ENCODE peak calls at places on chromosome 12, in six cellular contexts. C, Y, N, W, R and T are unnamed samples.
A peak's percentile ranks its signal among the peaks of the same experiment; 100 is the strongest.

GRCh38 chr12:3249081-3249800 is 172.1 kb downstream of the TSPAN9 start:
- DNase-seq in C (no peak), Y (no peak), N (no peak), W (no peak), R (no peak), T (no peak)

GRCh38 chr12:106669216-106669615 is 86.4 kb downstream of the RFX4 start:
- DNase-seq in C (no peak), Y (no peak), N (no peak), W (no peak), R (no peak), T (no peak)

GRCh38 chr12:5438671-5439200 is 6.8 kb downstream of the NTF3 start:
- DNase-seq in C (no peak), Y (no peak), N (no peak), W (no peak), R (no peak), T (no peak)

GRCh38 chr12:27981874-27982273 is 9.3 kb upstream of the PTHLH start:
- DNase-seq in C (no peak), Y (no peak), N (no peak), W (no peak), R (no peak), T (no peak)

GRCh38 chr12:58513866-58514265 is 406.4 kb downstream of the LRIG3 start:
- DNase-seq in C (no peak), Y (no peak), N (no peak), W (no peak), R (no peak), T (no peak)

GRCh38 chr12:64102339-64102738 is 119.8 kb downstream of the KICS2 start:
- DNase-seq in C (no peak), Y (no peak), N (no peak), W (no peak), R (no peak), T (no peak)

GRCh38 chr12:34389378-34390170 is 367.3 kb downstream of the ALG10 start:
- DNase-seq in C (no peak), Y (no peak), N (no peak), W (no peak), R (no peak), T (no peak)

GRCh38 chr12:55797068-55797467 is 20.5 kb downstream of the SARNP start:
- DNase-seq in C (no peak), Y (no peak), N (peak; percentile 76), W (no peak), R (no peak), T (no peak)

GRCh38 chr12:130947028-130947427 is 6.7 kb upstream of the ADGRD1 start:
- DNase-seq in C (no peak), Y (no peak), N (no peak), W (no peak), R (no peak), T (no peak)

GRCh38 chr12:16884819-16885218 is 278.9 kb upstream of the LMO3 start:
- DNase-seq in C (no peak), Y (no peak), N (no peak), W (no peak), R (no peak), T (no peak)

GRCh38 chr12:97142737-97143450 is 235.8 kb downstream of the NEDD1 start:
- DNase-seq in C (no peak), Y (no peak), N (peak; percentile 53), W (no peak), R (no peak), T (no peak)

GRCh38 chr12:2824541-2824940 is 10.3 kb downstream of the NRIP2 start:
- DNase-seq in C (no peak), Y (no peak), N (no peak), W (no peak), R (no peak), T (no peak)

GRCh38 chr12:104985206-104985605 is 910 bp upstream of the NOPCHAP1 start:
- DNase-seq in C (no peak), Y (no peak), N (no peak), W (no peak), R (no peak), T (no peak)

GRCh38 chr12:88553941-88554658 is 26.2 kb downstream of the KITLG start:
- DNase-seq in C (peak; percentile 54), Y (no peak), N (peak; percentile 23), W (no peak), R (no peak), T (peak; percentile 41)

GRCh38 chr12:120013659-120014380 is 24.8 kb downstream of the BICDL1 start:
- DNase-seq in C (no peak), Y (no peak), N (no peak), W (no peak), R (no peak), T (no peak)

GRCh38 chr12:56188786-56189335 is 422 bp downstream of the SMARCC2 start:
- DNase-seq in C (no peak), Y (no peak), N (peak; percentile 71), W (no peak), R (no peak), T (no peak)

GRCh38 chr12:47377414-47378221 is 297.9 kb upstream of the AMIGO2 start:
- DNase-seq in C (no peak), Y (peak; percentile 72), N (peak; percentile 4), W (peak; percentile 76), R (peak; percentile 85), T (peak; percentile 89)

GRCh38 chr12:55729592-55730446 is 1.0 kb upstream of the CD63 start:
- DNase-seq in C (no peak), Y (peak; percentile 84), N (peak; percentile 84), W (peak; percentile 95), R (peak; percentile 83), T (peak; percentile 96)

GRCh38 chr12:116324684-116325664 is 47.5 kb upstream of the MED13L start:
- DNase-seq in C (no peak), Y (no peak), N (no peak), W (no peak), R (no peak), T (no peak)

GRCh38 chr12:66129934-66130266 is 650 bp downstream of the LLPH start:
- DNase-seq in C (no peak), Y (no peak), N (no peak), W (no peak), R (no peak), T (no peak)

GRCh38 chr12:59578239-59578638 is 17.6 kb upstream of the SLC16A7 start:
- DNase-seq in C (no peak), Y (no peak), N (no peak), W (no peak), R (no peak), T (no peak)

GRCh38 chr12:111440631-111441030 is 34.9 kb downstream of the SH2B3 start:
- DNase-seq in C (no peak), Y (no peak), N (no peak), W (no peak), R (no peak), T (no peak)

GRCh38 chr12:91370086-91370868 is 187.7 kb upstream of the DCN start:
- DNase-seq in C (no peak), Y (no peak), N (no peak), W (no peak), R (no peak), T (no peak)

GRCh38 chr12:122192441-122192840 is 9.5 kb downstream of the LRRC43 start:
- DNase-seq in C (no peak), Y (no peak), N (no peak), W (no peak), R (no peak), T (no peak)

GRCh38 chr12:94674835-94675234 is 24.5 kb upstream of the TMCC3 start:
- DNase-seq in C (no peak), Y (no peak), N (no peak), W (no peak), R (no peak), T (peak; percentile 74)

GRCh38 chr12:129902371-129903091 is 1.3 kb downstream of the TMEM132D start:
- DNase-seq in C (no peak), Y (no peak), N (no peak), W (no peak), R (no peak), T (no peak)

GRCh38 chr12:45732936-45733335 is 3.4 kb downstream of the ARID2 start:
- DNase-seq in C (no peak), Y (no peak), N (no peak), W (no peak), R (no peak), T (no peak)

GRCh38 chr12:990308-990648 is 745 bp upstream of the ERC1 start:
- DNase-seq in C (no peak), Y (peak; percentile 72), N (peak; percentile 74), W (peak; percentile 62), R (peak; percentile 41), T (peak; percentile 49)

GRCh38 chr12:108551556-108551955 is 9.4 kb downstream of the SART3 start:
- DNase-seq in C (no peak), Y (no peak), N (no peak), W (no peak), R (no peak), T (no peak)

GRCh38 chr12:109098142-109098652 is 800 bp downstream of the UNG start:
- DNase-seq in C (no peak), Y (peak; percentile 65), N (peak; percentile 86), W (no peak), R (no peak), T (peak; percentile 65)

GRCh38 chr12:115324949-115325638 is 641.1 kb upstream of the TBX3 start:
- DNase-seq in C (no peak), Y (peak; percentile 32), N (no peak), W (no peak), R (no peak), T (no peak)

DNA sequence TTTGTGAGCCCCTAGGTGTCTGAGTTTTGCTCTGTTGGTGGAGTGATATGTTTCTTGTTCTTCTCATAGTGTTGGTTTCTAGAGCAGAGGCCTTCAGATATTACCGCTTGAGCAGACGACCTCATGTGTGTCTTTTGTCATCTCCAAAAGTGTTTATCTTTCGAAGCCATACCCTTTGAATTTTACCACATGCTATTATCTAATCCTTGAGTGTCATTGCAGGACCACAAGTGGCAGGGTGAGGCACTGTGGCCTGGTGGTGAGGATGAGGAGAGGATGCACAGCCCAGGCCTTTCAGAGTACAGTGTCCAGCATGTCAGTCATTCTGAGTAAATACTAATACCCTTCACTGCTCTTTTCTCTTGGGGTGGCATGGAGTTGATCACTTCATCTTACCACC is 57.2 kb upstream of the CISTR start:
- DNase-seq in C (no peak), Y (no peak), N (no peak), W (no peak), R (no peak), T (no peak)
- TF ChIP-seq CTCF in C (no peak), Y (no peak), N (no peak), W (no peak), R (no peak), T (no peak)

GRCh38 chr12:31702047-31702446 is 26.8 kb downstream of the AMN1 start:
- DNase-seq in C (no peak), Y (no peak), N (peak; percentile 7), W (no peak), R (no peak), T (no peak)
- TF ChIP-seq CTCF in C (peak; percentile 34), Y (no peak), N (peak; percentile 27), W (no peak), R (no peak), T (peak; percentile 14)

GRCh38 chr12:50642755-50643154 is 121.1 kb upstream of the ATF1 start:
- DNase-seq in C (no peak), Y (no peak), N (no peak), W (no peak), R (no peak), T (no peak)
- TF ChIP-seq CTCF in C (no peak), Y (no peak), N (no peak), W (no peak), R (no peak), T (no peak)

DNA sequence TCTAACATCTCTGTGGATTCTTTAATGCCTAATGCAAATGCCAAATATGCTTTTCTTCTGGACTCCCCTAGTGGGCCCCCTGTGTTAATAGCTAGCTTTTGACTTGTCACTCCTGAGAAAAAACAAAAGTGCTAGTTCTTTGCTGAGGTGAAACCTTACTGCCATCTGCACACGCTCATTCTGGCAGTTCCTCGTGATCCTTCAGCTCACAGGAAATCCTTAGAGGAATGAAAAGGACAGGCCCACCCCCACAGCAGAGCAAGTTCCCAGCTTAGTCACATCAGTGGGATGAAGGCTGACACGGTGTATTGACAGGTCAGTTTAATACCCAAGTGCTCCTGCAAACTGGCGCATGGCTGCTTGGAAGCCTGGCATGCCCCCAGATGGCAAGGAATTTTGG is 165.1 kb upstream of the ATP2B1 start:
- DNase-seq in C (no peak), Y (no peak), N (peak; percentile 49), W (no peak), R (no peak), T (no peak)
- TF ChIP-seq CTCF in C (no peak), Y (no peak), N (no peak), W (no peak), R (no peak), T (no peak)